ENCODE peak calls at places on chromosomes 5 and 9, in five cellular contexts. P, J, I, K and F are unnamed samples.

GRCh38 chr9:109317979-109318671 is 2.7 kb downstream of the EPB41L4B start:
- DNase-seq in P (no peak), J (no peak), I (no peak), K (no peak), F (no peak)

GRCh38 chr9:122213589-122214413 is 15.0 kb downstream of the LHX6 start:
- DNase-seq in P (no peak), J (no peak), I (no peak), K (no peak), F (no peak)

GRCh38 chr5:143101740-143102386 is 301.6 kb downstream of the NR3C1 start:
- DNase-seq in P (no peak), J (no peak), I (peak; percentile 60), K (no peak), F (no peak)

GRCh38 chr9:83432877-83433276 is 105.3 kb downstream of the FRMD3 start:
- DNase-seq in P (no peak), J (no peak), I (no peak), K (no peak), F (no peak)

GRCh38 chr9:114291886-114292590 is 30.9 kb upstream of the ORM1 start:
- DNase-seq in P (peak; percentile 5), J (peak; percentile 38), I (no peak), K (peak; percentile 19), F (no peak)

GRCh38 chr5:72338810-72339209 is 18.6 kb downstream of the PTCD2 start:
- DNase-seq in P (no peak), J (no peak), I (no peak), K (no peak), F (no peak)

GRCh38 chr5:2201011-2201410 is 318.3 kb upstream of the IRX4 start:
- DNase-seq in P (no peak), J (peak; percentile 58), I (peak; percentile 28), K (no peak), F (no peak)

GRCh38 chr5:151002250-151002649 is 18.1 kb upstream of the GPX3 start:
- DNase-seq in P (no peak), J (no peak), I (peak; percentile 61), K (no peak), F (no peak)

GRCh38 chr9:2158729-2159128 is 143.6 kb downstream of the SMARCA2 start:
- DNase-seq in P (no peak), J (no peak), I (no peak), K (no peak), F (no peak)

GRCh38 chr9:69056416-69056815 is 20.9 kb downstream of the FXN start:
- DNase-seq in P (no peak), J (no peak), I (no peak), K (no peak), F (no peak)

GRCh38 chr9:90107021-90107771 is 502.4 kb downstream of the GADD45G start:
- DNase-seq in P (peak; percentile 65), J (no peak), I (peak; percentile 70), K (no peak), F (no peak)

GRCh38 chr5:87020099-87020934 is 247.4 kb upstream of the RASA1 start:
- DNase-seq in P (no peak), J (peak; percentile 76), I (no peak), K (peak; percentile 47), F (peak; percentile 68)

GRCh38 chr5:172441262-172441751 is 13.0 kb downstream of the SH3PXD2B start:
- DNase-seq in P (no peak), J (no peak), I (peak; percentile 95), K (no peak), F (peak; percentile 95)

GRCh38 chr9:113707953-113708695 is 168.0 kb upstream of the ZNF618 start:
- DNase-seq in P (no peak), J (no peak), I (no peak), K (no peak), F (no peak)

GRCh38 chr5:135174315-135175096 is 140.5 kb upstream of the PITX1 start:
- DNase-seq in P (no peak), J (no peak), I (peak; percentile 21), K (no peak), F (no peak)

GRCh38 chr5:168879929-168880328 is 300.8 kb upstream of the PANK3 start:
- DNase-seq in P (no peak), J (no peak), I (no peak), K (no peak), F (peak; percentile 54)

GRCh38 chr5:34415559-34416198 is 240.4 kb upstream of the RAI14 start:
- DNase-seq in P (no peak), J (no peak), I (no peak), K (no peak), F (no peak)

GRCh38 chr5:34409376-34409775 is 246.8 kb upstream of the RAI14 start:
- DNase-seq in P (no peak), J (no peak), I (no peak), K (no peak), F (no peak)

GRCh38 chr5:34412769-34413168 is 243.4 kb upstream of the RAI14 start:
- DNase-seq in P (no peak), J (no peak), I (no peak), K (no peak), F (no peak)

GRCh38 chr5:34410411-34411139 is 245.6 kb upstream of the RAI14 start:
- DNase-seq in P (no peak), J (no peak), I (no peak), K (no peak), F (no peak)

GRCh38 chr5:34411470-34412346 is 244.4 kb upstream of the RAI14 start:
- DNase-seq in P (no peak), J (no peak), I (no peak), K (no peak), F (no peak)
- H3K4me3 ChIP-seq in P (no peak overlapping the region), J (no peak overlapping the region), I (no peak overlapping the region), K (no peak overlapping the region), F (no peak overlapping the region)

DNA sequence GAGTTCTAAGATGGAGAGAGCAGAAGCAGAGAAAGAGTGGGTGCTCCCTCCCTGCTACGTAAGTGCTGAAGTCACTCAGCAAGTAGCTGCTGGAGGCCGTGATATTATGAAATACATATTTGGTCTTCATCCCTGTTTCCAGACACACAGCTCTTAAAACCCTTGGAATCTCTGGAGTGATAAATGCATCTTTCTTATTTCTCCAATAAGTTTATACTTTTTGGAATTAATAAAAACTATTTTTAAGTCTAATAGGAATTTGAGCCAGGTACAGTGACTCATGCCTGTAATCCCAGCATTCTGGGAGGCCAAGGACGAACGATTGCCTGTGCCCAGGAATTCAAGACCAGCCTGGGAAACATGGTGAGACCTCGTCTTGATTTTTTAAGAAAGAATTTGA is 60.6 kb downstream of the AUH start:
- DNase-seq in P (no peak), J (no peak), I (no peak), K (no peak), F (no peak)
- H3K27ac ChIP-seq in P (peak overlapping the region; percentile 73), J (no peak overlapping the region), I (no peak overlapping the region), K (no peak overlapping the region), F (no peak overlapping the region)

DNA sequence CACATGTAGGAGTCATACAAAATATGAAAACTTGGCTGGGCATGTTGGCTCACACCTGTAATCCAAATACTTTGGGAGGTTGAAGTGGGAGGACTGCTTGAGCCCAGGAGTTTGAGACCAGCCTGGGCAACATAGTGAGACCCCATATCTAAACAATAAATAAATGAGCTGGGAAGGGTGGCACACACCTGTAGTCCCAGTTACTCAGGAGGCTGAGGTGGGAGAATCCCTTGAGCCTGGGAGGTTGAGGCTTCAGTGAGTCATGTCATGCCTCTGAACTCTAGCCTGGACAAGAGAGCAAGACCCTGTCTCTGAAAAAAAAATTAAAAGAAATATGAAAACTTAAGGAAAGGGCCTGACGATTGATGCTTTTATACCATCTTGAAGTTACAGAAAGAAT is 112.4 kb upstream of the RAI14 start:
- DNase-seq in P (no peak), J (no peak), I (no peak), K (no peak), F (no peak)
- H3K9me3 ChIP-seq in P (no peaks in the 10 kb centered on the region), J (peaks cover 46% of the 10 kb centered on the region), I (no peaks in the 10 kb centered on the region), K (no peaks in the 10 kb centered on the region), F (peaks cover 4% of the 10 kb centered on the region)

GRCh38 chr5:52878671-52879070 is 91.0 kb downstream of the ITGA1 start:
- DNase-seq in P (no peak), J (no peak), I (no peak), K (no peak), F (no peak)
- H3K4me3 ChIP-seq in P (no peak overlapping the region), J (no peak overlapping the region), I (no peak overlapping the region), K (no peak overlapping the region), F (no peak overlapping the region)

GRCh38 chr9:134681061-134681661 is 39.6 kb downstream of the COL5A1 start:
- DNase-seq in P (no peak), J (peak; percentile 54), I (no peak), K (no peak), F (peak; percentile 29)
- H3K27ac ChIP-seq in P (peak overlapping the region; percentile 63), J (no peak overlapping the region), I (peak overlapping the region; percentile 43), K (no peak overlapping the region), F (no peak overlapping the region)

GRCh38 chr5:178931846-178932760 is 8.9 kb upstream of the ZNF454 start:
- DNase-seq in P (no peak), J (no peak), I (no peak), K (no peak), F (no peak)
- H3K9me3 ChIP-seq in P (peaks cover 79% of the 10 kb centered on the region), J (peaks cover 100% of the 10 kb centered on the region), I (peaks cover 72% of the 10 kb centered on the region), K (peaks cover 97% of the 10 kb centered on the region), F (peaks cover 16% of the 10 kb centered on the region)

GRCh38 chr5:343461-344401 is 22.2 kb downstream of the AHRR start:
- DNase-seq in P (no peak), J (no peak), I (peak; percentile 49), K (peak; percentile 76), F (peak; percentile 84)

GRCh38 chr5:346229-346935 is 24.9 kb downstream of the AHRR start:
- DNase-seq in P (no peak), J (no peak), I (peak; percentile 46), K (no peak), F (no peak)

GRCh38 chr5:342501-343460 is 21.3 kb downstream of the AHRR start:
- DNase-seq in P (no peak), J (no peak), I (peak; percentile 43), K (no peak), F (no peak)

GRCh38 chr5:345404-346195 is 24.1 kb downstream of the AHRR start:
- DNase-seq in P (no peak), J (no peak), I (peak; percentile 38), K (no peak), F (no peak)

DNA sequence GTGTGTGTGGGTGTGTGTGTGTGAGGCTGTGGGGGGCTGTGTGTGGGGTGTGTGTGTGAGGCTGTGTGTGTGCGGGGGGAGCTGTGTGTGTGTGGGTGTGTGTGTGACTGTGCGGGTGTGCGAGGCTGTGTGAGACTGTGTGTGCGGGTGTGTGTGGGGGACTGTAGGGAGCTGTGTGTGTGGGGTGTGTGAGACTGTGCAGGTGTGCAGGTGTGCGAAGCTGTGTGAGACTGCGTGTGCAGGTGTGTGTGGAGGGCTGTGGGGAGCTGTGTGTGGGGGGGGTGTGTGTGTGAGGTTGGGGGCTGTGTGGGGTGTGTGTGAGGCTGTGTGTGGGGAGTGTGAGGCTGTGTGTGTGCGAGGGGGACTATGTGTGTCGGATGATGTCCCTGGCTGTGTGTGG is 23.2 kb downstream of the AHRR start:
- DNase-seq in P (no peak), J (no peak), I (no peak), K (no peak), F (no peak)
- H3K4me3 ChIP-seq in P (no peak overlapping the region), J (no peak overlapping the region), I (no peak overlapping the region), K (no peak overlapping the region), F (no peak overlapping the region)